ENCODE peak calls at places on chromosomes 16 and 17, in six cellular contexts. N is SJCRH30, K is small intestine, W is heart left ventricle, T is pancreas, H is tibial nerve. G is an unnamed sample.
A peak's percentile ranks its signal among the peaks of the same experiment; 100 is the strongest.

GRCh38 chr16:86245351-86245750 is 265.0 kb upstream of the FOXF1 start:
- DNase-seq in N (no peak), K (no peak), W (no peak), T (no peak), H (no peak), G (peak; percentile 32)

GRCh38 chr16:85172465-85173071 is 60.3 kb upstream of the CIBAR2 start:
- DNase-seq in N (peak; percentile 49), K (peak; percentile 53), W (peak; percentile 67), T (no peak), H (no peak), G (peak; percentile 40)

GRCh38 chr16:3748307-3748706 is 31.0 kb upstream of the TRAP1 start:
- DNase-seq in N (no peak), K (no peak), W (no peak), T (no peak), H (no peak), G (no peak)

GRCh38 chr16:15976225-15976812 is 26.9 kb downstream of the ABCC1 start:
- DNase-seq in N (no peak), K (no peak), W (no peak), T (no peak), H (no peak), G (no peak)

GRCh38 chr17:38564869-38565268 is 40.9 kb downstream of the SRCIN1 start:
- DNase-seq in N (no peak), K (no peak), W (no peak), T (no peak), H (no peak), G (no peak)

GRCh38 chr17:76550712-76551615 is 11.1 kb downstream of the PRCD start:
- DNase-seq in N (no peak), K (peak; percentile 29), W (no peak), T (no peak), H (no peak), G (no peak)

GRCh38 chr16:11089504-11090124 is 145.2 kb downstream of the CLEC16A start:
- DNase-seq in N (no peak), K (no peak), W (peak; percentile 26), T (peak; percentile 39), H (no peak), G (peak; percentile 82)

GRCh38 chr17:19728114-19728495 is 11.7 kb upstream of the SLC47A2 start:
- DNase-seq in N (peak; percentile 100), K (peak; percentile 68), W (peak; percentile 88), T (peak; percentile 94), H (peak; percentile 80), G (peak; percentile 72)

GRCh38 chr17:11412653-11413052 is 171.6 kb downstream of the SHISA6 start:
- DNase-seq in N (no peak), K (peak; percentile 3), W (no peak), T (no peak), H (no peak), G (no peak)

GRCh38 chr16:64397945-64398508 is 723.8 kb downstream of the CDH11 start:
- DNase-seq in N (no peak), K (no peak), W (no peak), T (no peak), H (no peak), G (no peak)

GRCh38 chr16:22297871-22298733 is 893 bp downstream of the POLR3E start:
- DNase-seq in N (peak; percentile 84), K (peak; percentile 86), W (peak; percentile 78), T (no peak), H (peak; percentile 62), G (peak; percentile 90)

GRCh38 chr17:56172517-56172982 is 19.3 kb downstream of the ANKFN1 start:
- DNase-seq in N (peak; percentile 26), K (no peak), W (peak; percentile 44), T (no peak), H (no peak), G (no peak)

GRCh38 chr16:50326835-50327465 is 41.8 kb downstream of the BRD7 start:
- DNase-seq in N (no peak), K (peak; percentile 49), W (no peak), T (no peak), H (peak; percentile 53), G (peak; percentile 48)

GRCh38 chr17:45663772-45664171 is 120.3 kb upstream of the CRHR1 start:
- DNase-seq in N (no peak), K (no peak), W (no peak), T (no peak), H (no peak), G (no peak)

DNA sequence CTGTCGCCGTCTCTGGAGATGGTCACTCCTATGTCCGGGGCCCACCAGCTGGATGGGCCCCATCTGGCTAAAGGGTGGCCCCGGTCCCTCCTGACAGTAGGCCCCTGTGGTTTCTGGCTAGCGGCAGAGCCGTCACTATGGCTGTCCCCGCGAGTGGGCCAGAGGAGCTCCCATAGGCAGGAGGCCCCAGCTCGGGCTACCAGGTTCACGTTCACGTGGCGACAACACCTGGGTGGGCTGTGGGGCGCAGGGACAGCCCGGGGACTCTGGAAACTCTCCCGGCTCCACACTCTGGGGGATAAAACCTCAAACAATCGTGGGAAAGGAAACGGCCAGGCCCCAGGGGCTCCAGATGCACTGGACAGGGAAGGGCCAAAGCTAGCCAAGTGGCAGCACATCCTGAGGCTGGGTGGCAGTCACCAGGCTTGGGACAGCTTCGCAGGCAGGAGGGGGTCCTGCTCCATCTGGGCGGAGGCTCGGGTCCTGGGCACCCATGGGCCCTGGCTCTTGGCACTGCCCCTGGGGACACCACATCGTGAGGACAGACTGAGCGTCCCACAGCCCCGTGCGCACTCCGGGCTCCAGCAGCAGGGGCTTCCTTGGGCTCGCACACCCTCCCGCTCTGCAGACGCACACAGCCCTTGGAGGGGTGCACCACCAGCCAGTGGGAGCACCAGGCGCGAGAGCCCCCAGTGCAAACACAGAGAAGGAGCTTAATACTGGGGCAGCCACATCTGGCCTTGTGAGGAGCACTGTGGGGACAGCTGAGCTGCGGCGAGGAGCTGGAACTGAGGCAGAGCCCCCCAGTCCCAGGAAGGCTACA is 4.5 kb downstream of the RNF166 start:
- DNase-seq in N (no peak), K (no peak), W (no peak), T (no peak), H (no peak), G (no peak)
- H3K4me3 ChIP-seq in N (no peak overlapping the region), K (peak overlapping the region; percentile 42), W (peak overlapping the region; percentile 37), T (peak overlapping the region; percentile 17), H (peak overlapping the region; percentile 19), G (no peak overlapping the region)

DNA sequence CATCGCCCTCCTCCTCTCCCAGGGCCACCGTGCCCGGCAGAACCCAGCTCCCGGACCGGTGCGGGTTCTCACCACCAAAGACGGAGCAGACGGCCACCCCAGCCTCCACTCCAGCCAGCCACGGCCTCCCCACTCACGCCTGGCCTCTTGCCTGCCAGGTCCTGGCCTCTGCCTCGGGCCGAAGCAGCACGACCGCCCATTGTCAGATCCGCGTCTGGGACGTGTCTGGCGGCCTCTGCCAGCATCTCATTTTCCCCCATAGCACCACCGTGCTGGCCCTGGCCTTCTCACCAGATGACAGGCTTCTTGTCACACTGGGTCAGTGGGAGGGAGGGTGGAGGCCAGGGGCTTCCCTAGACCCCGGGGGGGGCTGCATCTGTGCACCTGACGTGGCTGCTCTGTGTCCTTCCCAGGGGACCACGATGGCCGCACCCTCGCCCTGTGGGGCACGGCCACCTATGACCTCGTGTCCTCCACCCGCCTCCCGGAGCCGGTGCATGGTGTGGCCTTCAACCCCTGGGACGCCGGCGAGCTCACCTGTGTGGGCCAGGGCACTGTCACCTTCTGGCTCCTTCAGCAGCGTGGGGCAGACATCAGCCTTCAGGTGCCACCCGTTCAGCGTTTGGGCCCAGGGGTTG is 6.6 kb upstream of the RHOT2 start:
- DNase-seq in N (no peak), K (no peak), W (no peak), T (no peak), H (no peak), G (no peak)
- H3K27ac ChIP-seq in N (no peak overlapping the region), K (peak overlapping the region; percentile 14), W (peak overlapping the region; percentile 42), T (peak overlapping the region; percentile 63), H (peak overlapping the region; percentile 87), G (no peak overlapping the region)

GRCh38 chr17:52681486-52681885 is 523.0 kb upstream of the CA10 start:
- DNase-seq in N (no peak), K (no peak), W (no peak), T (no peak), H (no peak), G (no peak)

GRCh38 chr17:52673791-52674190 is 515.3 kb upstream of the CA10 start:
- DNase-seq in N (no peak), K (no peak), W (no peak), T (no peak), H (no peak), G (no peak)

DNA sequence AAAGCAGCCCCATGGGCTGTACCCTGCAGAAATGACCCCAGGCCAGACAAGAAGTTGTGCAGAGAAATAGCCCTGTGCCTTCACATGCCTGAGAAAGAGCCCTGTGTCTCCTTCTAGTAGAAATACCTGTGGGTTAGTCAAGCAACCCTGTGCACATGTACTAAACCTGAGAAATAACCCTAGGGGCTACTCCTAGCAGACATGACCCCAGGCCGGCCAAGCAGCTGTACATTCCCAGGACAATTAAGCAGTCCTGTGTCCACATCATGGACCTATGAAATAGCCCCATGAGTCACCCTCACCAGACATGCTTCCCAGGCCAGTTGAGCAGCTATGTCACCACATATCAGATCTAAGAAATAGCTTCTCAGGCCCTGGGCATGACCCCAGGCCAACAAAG is 519.7 kb upstream of the CA10 start:
- DNase-seq in N (peak; percentile 5), K (no peak), W (no peak), T (no peak), H (no peak), G (no peak)
- H3K9me3 ChIP-seq in N (no peaks in the 10 kb centered on the region), K (no peaks in the 10 kb centered on the region), W (peaks cover 22% of the 10 kb centered on the region), T (no peaks in the 10 kb centered on the region), H (no peaks in the 10 kb centered on the region), G (peaks cover 8% of the 10 kb centered on the region)

GRCh38 chr16:80802902-80803301 is 1.5 kb downstream of the CDYL2 start:
- DNase-seq in N (no peak), K (no peak), W (no peak), T (no peak), H (no peak), G (no peak)
- H3K4me3 ChIP-seq in N (no peak overlapping the region), K (peak overlapping the region; percentile 96), W (peak overlapping the region; percentile 60), T (peak overlapping the region; percentile 60), H (peak overlapping the region; percentile 62), G (no peak overlapping the region)

DNA sequence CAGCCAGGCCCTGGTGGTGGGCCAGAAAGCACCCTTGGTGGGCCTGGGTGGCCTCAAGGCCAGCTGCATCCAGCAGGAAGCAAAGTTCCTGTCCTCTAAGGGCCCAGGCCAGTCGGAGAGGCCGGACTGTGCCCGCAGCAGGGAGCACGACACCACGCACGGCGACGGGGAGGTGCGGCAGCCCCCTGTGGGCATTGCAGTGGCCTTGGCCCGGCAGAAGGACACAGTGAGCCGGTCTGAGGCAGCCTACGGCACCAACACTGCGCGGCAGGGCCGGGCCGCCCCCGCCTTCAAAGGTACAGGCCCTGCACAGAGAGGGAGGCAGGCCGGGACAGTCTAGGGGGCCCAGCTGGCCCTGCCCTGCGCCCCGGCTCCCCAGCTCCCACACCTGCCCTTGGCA is 48.0 kb downstream of the BAHCC1 start:
- DNase-seq in N (no peak), K (no peak), W (no peak), T (no peak), H (no peak), G (no peak)
- H3K27ac ChIP-seq in N (no peak overlapping the region), K (no peak overlapping the region), W (no peak overlapping the region), T (no peak overlapping the region), H (no peak overlapping the region), G (no peak overlapping the region)

DNA sequence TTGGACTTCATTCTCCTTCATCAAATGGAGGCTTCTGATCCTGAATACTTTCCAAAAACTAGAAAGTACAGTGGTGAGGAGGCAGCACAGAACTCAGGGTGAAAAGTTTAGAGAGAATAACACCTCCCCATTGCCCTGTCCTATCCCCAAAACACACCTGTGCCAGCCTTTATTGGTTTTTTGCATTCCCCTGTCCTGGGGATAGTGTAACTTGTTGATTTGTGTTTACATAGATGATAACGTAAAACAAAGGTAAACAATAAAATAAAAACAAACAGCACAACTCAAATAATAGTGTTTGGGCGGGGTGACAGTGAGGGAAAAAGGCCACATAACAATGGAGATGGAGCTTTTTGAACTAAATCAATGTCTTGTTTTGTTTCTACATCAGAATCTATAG is 1917.7 kb downstream of the TP53TG3F start:
- DNase-seq in N (no peak), K (no peak), W (no peak), T (no peak), H (no peak), G (no peak)
- H3K9me3 ChIP-seq in N (no peaks in the 10 kb centered on the region), K (peaks cover 1% of the 10 kb centered on the region), W (no peaks in the 10 kb centered on the region), T (no peaks in the 10 kb centered on the region), H (no peaks in the 10 kb centered on the region), G (no peaks in the 10 kb centered on the region)